ENCODE peak calls at places on chromosome 12, in six cellular contexts. S is NCI-H1694 treated with DMSO at 0.1 percent for 48 hours; O is ELF-1; K is endothelial cell; T is activated T-helper 1 cell treated with anti-CD3 and anti-CD28 coated beads, Interleukin-12 subunit alpha, Interleukin-12 subunit beta, Interleukin-2, Interleukin-4 antibody, amounts not matched to agents 30 ng/mL and 10 ng/mL and 1 ng/mL, durations not matched to agents 14 hours and 24 hours and 36 hours; W is hepatocyte. X is an unnamed sample.

GRCh38 chr12:101795013-101795412 is 35.7 kb downstream of the GNPTAB start:
- DNase-seq in S (no peak), O (no peak), K (no peak), T (no peak), W (no peak), X (no peak)

GRCh38 chr12:54251667-54252284 is 28.1 kb downstream of the CBX5 start:
- DNase-seq in S (peak), O (no peak), K (no peak), T (no peak), W (peak), X (peak)

GRCh38 chr12:50200507-50201273 is 33.5 kb upstream of the CERS5 start:
- DNase-seq in S (no peak), O (no peak), K (no peak), T (no peak), W (no peak), X (no peak)

GRCh38 chr12:31950492-31950891 is 8.7 kb upstream of the RESF1 start:
- DNase-seq in S (no peak), O (no peak), K (no peak), T (no peak), W (no peak), X (no peak)

GRCh38 chr12:88763536-88764100 is 183.3 kb upstream of the KITLG start:
- DNase-seq in S (no peak), O (peak), K (no peak), T (no peak), W (no peak), X (no peak)

GRCh38 chr12:46677749-46678148 is 148.0 kb downstream of the SLC38A4 start:
- DNase-seq in S (no peak), O (no peak), K (no peak), T (no peak), W (peak), X (no peak)

GRCh38 chr12:113683566-113683965 is 211.9 kb upstream of the LHX5 start:
- DNase-seq in S (peak), O (no peak), K (no peak), T (no peak), W (no peak), X (no peak)

GRCh38 chr12:120115692-120116442 is 686 bp downstream of the RAB35 start:
- DNase-seq in S (no peak), O (peak), K (peak), T (peak), W (peak), X (peak)

X was measured in Calu3.